ENCODE peak calls at places on chromosomes 4 and X, in nine cellular contexts. X, F, V, A, R, Q, I, S and J are unnamed samples.

GRCh38 chrX:85992811-85993229 is 54.5 kb downstream of the CHM start:
- DNase-seq in Q (peak; percentile 4), S (peak; percentile 37), V (no peak), A (no peak), F (no peak), R (no peak), I (no peak), X (peak; percentile 44), J (no peak)

GRCh38 chr4:75142850-75143249 is 209.9 kb downstream of the PARM1 start:
- DNase-seq in I (no peak), R (no peak), Q (peak; percentile 6), A (no peak), S (no peak), V (no peak), F (no peak), X (no peak), J (no peak)

GRCh38 chr4:54372951-54373350 is 143.9 kb downstream of the PDGFRA start:
- DNase-seq in R (no peak), F (no peak), X (no peak), A (no peak), V (no peak), S (no peak), I (no peak), Q (no peak), J (no peak)

GRCh38 chr4:154490261-154490588 is 1.4 kb downstream of the DCHS2 start:
- DNase-seq in V (no peak), R (no peak), A (no peak), Q (no peak), X (no peak), I (no peak), S (no peak), F (no peak), J (peak; percentile 36)

GRCh38 chr4:122606364-122607043 is 14.4 kb downstream of the IL21 start:
- DNase-seq in A (no peak), I (no peak), X (no peak), V (no peak), S (no peak), Q (no peak), F (no peak), R (no peak), J (peak; percentile 36)

GRCh38 chrX:53265771-53266170 is 15.6 kb downstream of the IQSEC2 start:
- DNase-seq in X (peak; percentile 37), V (no peak), R (no peak), I (no peak), F (no peak), A (no peak), S (peak; percentile 75), Q (no peak), J (no peak)

GRCh38 chrX:54530358-54530900 is 410 bp downstream of the GNL3L start:
- DNase-seq in A (no peak), X (no peak), F (no peak), I (no peak), V (no peak), Q (no peak), S (no peak), R (no peak), J (peak; percentile 5)

GRCh38 chrX:79366888-79367749 is at the start of gene ITM2A:
- DNase-seq in R (peak; percentile 12), V (peak; percentile 31), F (peak; percentile 51), I (peak; percentile 79), S (peak; percentile 7), A (peak; percentile 61), X (no peak), Q (no peak), J (peak; percentile 49)

GRCh38 chr4:75723117-75723801 is 1.1 kb upstream of the USO1 start:
- DNase-seq in S (peak; percentile 53), R (no peak), I (no peak), V (no peak), X (peak; percentile 39), F (no peak), A (no peak), Q (no peak), J (no peak)

GRCh38 chrX:19800821-19801220 is 86.6 kb downstream of the SH3KBP1 start:
- DNase-seq in F (no peak), A (no peak), R (no peak), Q (no peak), V (no peak), S (no peak), X (no peak), I (no peak), J (no peak)

GRCh38 chrX:13323241-13323640 is 3.4 kb upstream of the ATXN3L start:
- DNase-seq in F (no peak), Q (no peak), I (no peak), S (no peak), V (no peak), X (no peak), R (no peak), A (no peak), J (no peak)

GRCh38 chr4:28481565-28481964 is 1620.9 kb downstream of the STIM2 start:
- DNase-seq in S (no peak), I (no peak), A (no peak), Q (no peak), F (no peak), R (no peak), X (no peak), V (no peak), J (no peak)

GRCh38 chr4:8837181-8837811 is 34.3 kb downstream of the HMX1 start:
- DNase-seq in F (peak; percentile 73), S (no peak), Q (no peak), R (no peak), X (no peak), A (no peak), I (peak; percentile 35), V (no peak), J (no peak)

GRCh38 chrX:40845331-40845911 is 110.1 kb upstream of the MED14 start:
- DNase-seq in I (no peak), F (no peak), V (no peak), A (no peak), S (peak; percentile 94), X (peak; percentile 94), Q (peak; percentile 93), R (no peak), J (no peak)

GRCh38 chrX:13119386-13119785 is 75.0 kb upstream of the FAM9C start:
- DNase-seq in A (no peak), S (peak; percentile 61), R (no peak), V (no peak), F (no peak), Q (no peak), I (no peak), X (no peak), J (no peak)

GRCh38 chrX:41259516-41259915 is 74.4 kb upstream of the DDX3X start:
- DNase-seq in S (no peak), A (no peak), R (no peak), V (no peak), F (peak; percentile 82), Q (no peak), X (no peak), I (no peak), J (no peak)

GRCh38 chr4:87153078-87153477 is 67.3 kb downstream of the KLHL8 start:
- DNase-seq in Q (no peak), X (no peak), R (no peak), A (no peak), S (no peak), V (no peak), I (no peak), F (no peak), J (no peak)

GRCh38 chr4:85747871-85748491 is 273.0 kb downstream of the ARHGAP24 start:
- DNase-seq in F (no peak), A (peak; percentile 20), I (no peak), R (no peak), V (peak; percentile 18), X (peak; percentile 88), S (peak; percentile 93), Q (peak; percentile 78), J (peak; percentile 31)

GRCh38 chr4:53804719-53805118 is 213.4 kb upstream of the LNX1 start:
- DNase-seq in A (peak; percentile 3), Q (no peak), X (no peak), R (no peak), V (no peak), F (no peak), S (peak; percentile 28), I (no peak), J (no peak)

DNA sequence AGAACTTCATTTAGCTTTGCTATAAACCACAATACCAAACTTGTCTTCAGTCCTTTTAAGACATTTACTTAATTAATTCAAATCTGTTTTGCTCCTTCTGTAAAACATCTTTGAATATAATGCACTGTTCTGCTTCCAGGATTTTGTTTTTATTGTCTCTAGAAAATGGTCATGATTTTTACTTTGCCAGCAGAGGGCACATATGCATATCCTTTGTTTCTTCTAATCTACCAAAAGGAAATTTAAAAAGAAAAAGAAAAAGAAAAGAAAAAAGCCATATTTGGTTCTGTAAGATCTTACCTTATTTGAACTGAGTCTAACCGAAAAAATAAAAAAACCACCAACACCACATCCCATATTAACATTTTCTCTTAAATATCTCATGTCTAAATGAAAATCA is 101.9 kb upstream of the CCSER1 start:
- DNase-seq in Q (peak; percentile 2), A (no peak), R (no peak), S (peak; percentile 16), I (no peak), X (peak; percentile 32), F (no peak), V (no peak), J (no peak)
- TF ChIP-seq CTCF in Q (peak; percentile 24), A (peak; percentile 10), R (no peak), S (peak; percentile 32), I (no peak), X (peak; percentile 34), F (peak; percentile 79), V (peak; percentile 59), J (peak; percentile 32)

GRCh38 chr4:41814565-41814964 is 66.0 kb upstream of the PHOX2B start:
- DNase-seq in X (peak; percentile 1), A (no peak), S (peak; percentile 6), I (no peak), F (no peak), V (peak; percentile 31), Q (no peak), R (no peak), J (peak; percentile 47)
- TF ChIP-seq CTCF in X (peak; percentile 47), A (no peak), S (peak; percentile 26), I (peak; percentile 38), F (peak; percentile 68), V (no peak), Q (peak; percentile 42), R (no peak), J (peak; percentile 33)

DNA sequence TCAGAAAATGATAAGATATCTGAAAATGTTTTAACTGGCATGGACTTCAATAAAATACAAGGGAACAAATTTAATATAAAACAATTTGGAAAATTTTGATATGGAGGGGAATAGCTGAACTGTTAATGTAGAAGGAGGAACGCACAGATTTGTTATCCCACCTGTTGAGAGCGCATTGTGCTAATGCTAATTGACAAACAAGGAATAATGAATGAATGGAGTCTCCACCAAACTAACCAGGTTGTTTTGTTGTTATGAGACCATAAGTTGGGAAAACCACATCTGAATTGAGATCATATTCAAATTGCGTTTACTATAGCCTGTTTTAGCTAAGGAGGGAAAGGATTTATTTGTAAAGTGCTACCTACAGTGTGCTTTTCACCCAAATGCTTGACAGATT is 195.6 kb downstream of the ADGRL3 start:
- DNase-seq in I (no peak), R (no peak), S (no peak), Q (no peak), V (no peak), X (no peak), A (no peak), F (no peak), J (no peak)
- TF ChIP-seq CTCF in I (no peak), R (no peak), S (no peak), Q (no peak), V (no peak), X (no peak), A (no peak), F (no peak), J (no peak)

DNA sequence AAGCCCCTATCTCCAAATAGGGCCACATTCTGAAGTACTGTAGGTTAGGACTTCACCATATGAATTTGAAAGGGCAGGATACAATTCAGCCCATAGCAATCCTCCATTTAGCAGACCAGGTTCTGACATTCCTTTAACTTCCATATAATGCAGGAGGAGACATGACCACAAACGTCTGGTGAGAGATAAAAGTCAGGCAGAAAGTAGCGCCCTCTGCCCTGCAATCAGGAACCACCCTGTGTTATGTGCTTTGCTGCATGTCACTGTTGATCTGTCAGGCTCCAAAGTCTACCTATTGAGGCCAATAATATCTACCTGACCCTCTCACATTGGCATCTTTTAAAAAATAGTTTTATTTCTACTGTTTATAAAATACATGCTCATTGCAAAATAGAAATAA is 30.2 kb upstream of the SEPSECS start:
- DNase-seq in I (no peak), X (no peak), S (no peak), F (no peak), V (no peak), Q (no peak), A (no peak), R (no peak), J (no peak)
- TF ChIP-seq CTCF in I (no peak), X (no peak), S (no peak), F (no peak), V (no peak), Q (no peak), A (peak; percentile 5), R (no peak), J (no peak)